ENCODE peak calls at places on chromosomes 5 and 9, in ten cellular contexts. L is fibroblast of lung, E is B cell, A is colonic mucosa, R is GM12864, V is stomach, C is AG09319, N is neural progenitor cell, H is prostate gland, K is body of pancreas. I is an unnamed sample.

GRCh38 chr5:91703128-91703527 is 320.0 kb upstream of the ARRDC3 start:
- DNase-seq in L (no peak), E (no peak), A (no peak), R (no peak), V (no peak), C (no peak), N (no peak), H (no peak), K (no peak), I (no peak)

GRCh38 chr9:103816146-103816545 is 278.0 kb upstream of the SMC2 start:
- DNase-seq in L (no peak), E (no peak), A (no peak), R (no peak), V (no peak), C (no peak), N (no peak), H (no peak), K (no peak), I (no peak)

GRCh38 chr9:129910628-129911567 is 75.6 kb downstream of the USP20 start:
- DNase-seq in L (peak), E (no peak), A (no peak), R (no peak), V (no peak), C (peak), N (no peak), H (no peak), K (no peak), I (peak)

GRCh38 chr5:172420215-172420934 is 34.0 kb downstream of the SH3PXD2B start:
- DNase-seq in L (peak), E (no peak), A (peak), R (peak), V (peak), C (peak), N (no peak), H (peak), K (peak), I (peak)

GRCh38 chr5:56950626-56951130 is 1.2 kb downstream of the MIER3 start:
- DNase-seq in L (peak), E (peak), A (peak), R (peak), V (peak), C (peak), N (peak), H (peak), K (peak), I (peak)

GRCh38 chr9:91949946-91950664 is at the start of gene ROR2:
- DNase-seq in L (peak), E (peak), A (peak), R (no peak), V (peak), C (no peak), N (peak), H (peak), K (peak), I (no peak)

GRCh38 chr5:34684281-34684979 is 28.3 kb downstream of the RAI14 start:
- DNase-seq in L (peak), E (no peak), A (no peak), R (no peak), V (no peak), C (no peak), N (peak), H (no peak), K (peak), I (no peak)

GRCh38 chr9:10806873-10807272 is 194.1 kb upstream of the PTPRD start:
- DNase-seq in L (no peak), E (no peak), A (no peak), R (no peak), V (no peak), C (no peak), N (peak), H (no peak), K (no peak), I (no peak)

GRCh38 chr5:42756630-42757601 is at the start of gene CCDC152:
- DNase-seq in L (peak), E (peak), A (no peak), R (no peak), V (peak), C (peak), N (peak), H (no peak), K (peak), I (no peak)

GRCh38 chr5:143140492-143141231 is 262.8 kb downstream of the NR3C1 start:
- DNase-seq in L (no peak), E (no peak), A (peak), R (no peak), V (peak), C (no peak), N (no peak), H (peak), K (peak), I (no peak)

GRCh38 chr5:133245191-133246052 is 193.6 kb downstream of the HSPA4 start:
- DNase-seq in L (peak), E (no peak), A (no peak), R (no peak), V (no peak), C (no peak), N (no peak), H (no peak), K (no peak), I (peak)

GRCh38 chr9:69122086-69122390 is 52.0 kb upstream of the TJP2 start:
- DNase-seq in L (peak), E (peak), A (peak), R (no peak), V (peak), C (no peak), N (peak), H (peak), K (peak), I (no peak)

GRCh38 chr9:69937358-69937757 is 106.3 kb upstream of the MAMDC2 start:
- DNase-seq in L (peak), E (no peak), A (no peak), R (no peak), V (no peak), C (no peak), N (no peak), H (no peak), K (no peak), I (no peak)

GRCh38 chr5:119287547-119288073 is 68.2 kb upstream of the TNFAIP8 start:
- DNase-seq in L (peak), E (no peak), A (no peak), R (no peak), V (no peak), C (no peak), N (no peak), H (no peak), K (no peak), I (no peak)

GRCh38 chr9:134040176-134040565 is 14.9 kb downstream of the BRD3OS start:
- DNase-seq in L (no peak), E (no peak), A (no peak), R (no peak), V (no peak), C (no peak), N (no peak), H (no peak), K (no peak), I (no peak)

GRCh38 chr9:115691686-115692085 is 461.9 kb upstream of the PAPPA start:
- DNase-seq in L (peak), E (no peak), A (no peak), R (no peak), V (no peak), C (peak), N (no peak), H (no peak), K (no peak), I (peak)

GRCh38 chr5:107670028-107670926 is 460 bp downstream of the EFNA5 start:
- DNase-seq in L (peak), E (peak), A (peak), R (no peak), V (peak), C (no peak), N (peak), H (peak), K (peak), I (no peak)

GRCh38 chr5:76379316-76379715 is 23.8 kb upstream of the IQGAP2 start:
- DNase-seq in L (no peak), E (no peak), A (no peak), R (no peak), V (no peak), C (no peak), N (no peak), H (no peak), K (no peak), I (no peak)

GRCh38 chr9:75229605-75230332 is 141.5 kb downstream of the OSTF1 start:
- DNase-seq in L (peak), E (no peak), A (peak), R (no peak), V (peak), C (no peak), N (no peak), H (peak), K (peak), I (no peak)

GRCh38 chr5:136892026-136892425 is 526.7 kb upstream of the TRPC7 start:
- DNase-seq in L (no peak), E (no peak), A (no peak), R (no peak), V (no peak), C (no peak), N (peak), H (no peak), K (no peak), I (no peak)

GRCh38 chr9:104895572-104895971 is 32.4 kb downstream of the ABCA1 start:
- DNase-seq in L (peak), E (no peak), A (no peak), R (no peak), V (no peak), C (peak), N (no peak), H (no peak), K (no peak), I (no peak)

GRCh38 chr5:132807163-132807838 is 5.8 kb upstream of the SOWAHA start:
- DNase-seq in L (no peak), E (no peak), A (peak), R (no peak), V (peak), C (no peak), N (peak), H (no peak), K (peak), I (no peak)

GRCh38 chr9:88537743-88538055 is 2.7 kb downstream of the NXNL2 start:
- DNase-seq in L (peak), E (no peak), A (peak), R (no peak), V (peak), C (peak), N (peak), H (no peak), K (peak), I (peak)

GRCh38 chr5:113663879-113664278 is 150.4 kb downstream of the YTHDC2 start:
- DNase-seq in L (peak), E (peak), A (peak), R (peak), V (peak), C (no peak), N (peak), H (no peak), K (peak), I (peak)

GRCh38 chr9:15999422-16000339 is 446.8 kb downstream of the CCDC171 start:
- DNase-seq in L (peak), E (no peak), A (no peak), R (no peak), V (no peak), C (peak), N (no peak), H (no peak), K (no peak), I (peak)

GRCh38 chr9:105405514-105406131 is 42.2 kb upstream of the FSD1L start:
- DNase-seq in L (peak), E (peak), A (no peak), R (peak), V (no peak), C (no peak), N (peak), H (no peak), K (no peak), I (no peak)

GRCh38 chr9:131395027-131395744 is 1.3 kb downstream of the PRRC2B start:
- DNase-seq in L (peak), E (peak), A (peak), R (no peak), V (peak), C (no peak), N (peak), H (peak), K (peak), I (no peak)

GRCh38 chr9:121807918-121808278 is 156.5 kb downstream of the DAB2IP start:
- DNase-seq in L (no peak), E (no peak), A (no peak), R (no peak), V (no peak), C (no peak), N (no peak), H (no peak), K (no peak), I (no peak)

GRCh38 chr9:22817181-22817580 is 370.6 kb downstream of the DMRTA1 start:
- DNase-seq in L (peak), E (no peak), A (no peak), R (no peak), V (no peak), C (no peak), N (no peak), H (no peak), K (no peak), I (no peak)

DNA sequence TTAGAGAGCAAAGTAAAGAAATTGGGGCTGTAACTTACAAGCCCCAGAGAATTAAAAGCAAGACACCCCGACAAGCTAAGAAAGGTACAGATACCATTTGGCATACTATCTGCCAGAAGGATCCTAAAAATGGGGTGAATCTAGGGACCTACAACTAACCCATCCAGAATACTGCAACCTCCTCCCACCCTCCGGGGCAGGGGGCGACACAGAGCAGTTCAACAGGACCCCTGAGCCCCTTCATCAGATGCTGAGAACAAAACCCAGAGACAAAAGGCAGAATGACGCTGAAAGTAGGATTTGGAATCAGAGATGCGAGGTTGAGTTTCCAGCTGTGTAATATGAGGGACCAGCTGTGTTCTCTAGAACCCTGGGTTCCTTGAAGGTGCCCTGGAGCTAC is 71.2 kb downstream of the EPB41L4B start:
- DNase-seq in L (no peak), E (no peak), A (no peak), R (no peak), V (no peak), C (no peak), N (peak), H (no peak), K (no peak), I (no peak)
- TF ChIP-seq CTCF in L (no peak), E (no peak), A (no peak), R (no peak), V (no peak), C (no peak), N (peak), H (no peak), K (no peak), I (no peak)

GRCh38 chr5:78612227-78613150 is 36.1 kb downstream of the LHFPL2 start:
- DNase-seq in L (no peak), E (no peak), A (no peak), R (no peak), V (no peak), C (no peak), N (no peak), H (peak), K (no peak), I (no peak)

GRCh38 chr5:78607864-78608263 is 40.7 kb downstream of the LHFPL2 start:
- DNase-seq in L (no peak), E (no peak), A (no peak), R (no peak), V (no peak), C (no peak), N (no peak), H (no peak), K (no peak), I (no peak)

GRCh38 chr5:78610633-78611032 is 37.9 kb downstream of the LHFPL2 start:
- DNase-seq in L (peak), E (no peak), A (no peak), R (no peak), V (no peak), C (no peak), N (no peak), H (no peak), K (no peak), I (no peak)

GRCh38 chr5:78611161-78611605 is 37.4 kb downstream of the LHFPL2 start:
- DNase-seq in L (peak), E (no peak), A (no peak), R (no peak), V (no peak), C (no peak), N (peak), H (no peak), K (no peak), I (no peak)

GRCh38 chr5:78610163-78610583 is 38.4 kb downstream of the LHFPL2 start:
- DNase-seq in L (peak), E (no peak), A (no peak), R (no peak), V (no peak), C (no peak), N (no peak), H (no peak), K (peak), I (no peak)
- TF ChIP-seq CTCF in L (no peak), E (no peak), A (no peak), R (no peak), V (no peak), C (no peak), N (no peak), H (no peak), K (no peak), I (peak)

GRCh38 chr5:115589043-115589442 is 13.2 kb downstream of the TICAM2 start:
- DNase-seq in L (no peak), E (no peak), A (no peak), R (no peak), V (no peak), C (no peak), N (no peak), H (peak), K (no peak), I (no peak)

GRCh38 chr5:115588640-115589039 is 13.6 kb downstream of the TICAM2 start:
- DNase-seq in L (no peak), E (no peak), A (no peak), R (no peak), V (no peak), C (no peak), N (no peak), H (no peak), K (no peak), I (no peak)

GRCh38 chr5:115585265-115585664 is 17.0 kb downstream of the TICAM2 start:
- DNase-seq in L (no peak), E (no peak), A (no peak), R (no peak), V (no peak), C (no peak), N (no peak), H (no peak), K (no peak), I (no peak)

GRCh38 chr5:115584501-115584900 is 17.8 kb downstream of the TICAM2 start:
- DNase-seq in L (no peak), E (no peak), A (no peak), R (no peak), V (no peak), C (no peak), N (no peak), H (no peak), K (no peak), I (no peak)

GRCh38 chr5:115586525-115587146 is 15.6 kb downstream of the TICAM2 start:
- DNase-seq in L (peak), E (peak), A (no peak), R (no peak), V (no peak), C (no peak), N (peak), H (no peak), K (no peak), I (no peak)
- TF ChIP-seq CTCF in L (peak), E (peak), A (peak), R (peak), V (peak), C (peak), N (peak), H (peak), K (peak), I (peak)

GRCh38 chr9:124657526-124657925 is 113.6 kb downstream of the NR6A1 start:
- DNase-seq in L (no peak), E (peak), A (no peak), R (no peak), V (no peak), C (no peak), N (no peak), H (no peak), K (no peak), I (no peak)
- TF ChIP-seq CTCF in L (no peak), E (no peak), A (no peak), R (no peak), V (no peak), C (no peak), N (no peak), H (no peak), K (no peak), I (no peak)

GRCh38 chr5:95806687-95807086 is 15.8 kb downstream of the GLRX start:
- DNase-seq in L (no peak), E (no peak), A (no peak), R (no peak), V (no peak), C (no peak), N (no peak), H (no peak), K (no peak), I (no peak)
- TF ChIP-seq CTCF in L (no peak), E (no peak), A (no peak), R (no peak), V (no peak), C (no peak), N (no peak), H (no peak), K (no peak), I (no peak)

DNA sequence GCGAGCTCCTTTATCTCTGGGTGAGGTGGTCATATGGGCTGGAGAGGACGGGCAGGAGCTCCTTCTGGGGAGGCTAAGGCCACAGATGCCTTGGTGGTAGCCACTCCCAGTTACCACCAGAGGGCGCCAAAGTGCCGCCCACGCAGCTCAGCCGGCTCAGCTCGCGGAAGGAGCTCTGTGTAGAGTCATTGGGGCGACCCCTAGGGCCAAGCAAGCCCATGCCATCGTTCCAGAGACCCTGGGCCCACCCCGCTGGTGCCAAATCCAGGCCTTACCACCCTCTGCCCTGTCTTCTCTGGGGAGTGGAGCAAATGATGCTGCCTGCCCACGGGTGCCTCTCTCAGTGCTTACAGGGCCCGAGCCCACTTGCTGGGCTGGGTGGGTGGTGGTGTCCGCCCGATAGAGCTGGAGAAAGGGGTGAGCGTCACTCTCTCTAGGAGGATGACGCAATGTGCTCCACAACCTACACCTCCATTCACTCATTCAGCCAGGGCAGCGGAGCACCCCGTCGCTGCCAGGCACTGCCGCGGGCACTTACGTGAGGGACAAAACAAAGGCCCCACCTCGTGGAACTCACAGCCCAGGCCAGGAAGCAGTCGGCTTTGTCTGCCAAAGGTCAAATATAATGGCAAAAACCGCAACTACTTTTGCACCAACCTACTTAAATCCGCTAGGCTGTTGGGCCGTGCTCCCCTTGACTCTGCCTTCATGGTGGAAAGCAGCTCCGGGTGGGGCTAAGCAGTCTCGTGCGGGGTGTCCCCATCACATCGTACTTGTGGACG is 13.8 kb downstream of the TSPAN17 start:
- DNase-seq in L (peak), E (peak), A (peak), R (no peak), V (peak), C (peak), N (peak), H (peak), K (peak), I (peak)
- TF ChIP-seq CTCF in L (peak), E (peak), A (peak), R (peak), V (peak), C (peak), N (peak), H (peak), K (peak), I (peak)